ENCODE peak calls at places on chromosomes 7 and 10, in ten cellular contexts. K is activated T-helper 9 cell treated with anti-CD3 and anti-CD28 coated beads, Interleukin-2, amount 50 U/mL, for 16 hours; P is astrocyte of the spinal cord; G is coronary artery; A is fibroblast of lung; R is A673; Y is PC-3; F is left lobe of liver; D is RWPE1; U is GF-D8. O is an unnamed sample.

GRCh38 chr10:1629326-1630036 is 107.8 kb downstream of the ADARB2 start:
- DNase-seq in F (peak; percentile 7), G (no peak), U (no peak), A (no peak), K (no peak), D (no peak), Y (no peak), P (no peak), R (no peak), O (no peak)

GRCh38 chr7:140247564-140247963 is 70.8 kb upstream of the KDM7A start:
- DNase-seq in G (no peak), K (no peak), A (no peak), F (no peak), R (no peak), U (no peak), D (no peak), Y (no peak), P (no peak), O (no peak)

GRCh38 chr10:80567292-80567691 is 29.6 kb downstream of the SH2D4B start:
- DNase-seq in F (no peak), G (no peak), A (no peak), P (no peak), Y (no peak), D (no peak), K (no peak), U (no peak), R (no peak), O (peak; percentile 32)

GRCh38 chr10:80443531-80443974 is 10.6 kb upstream of the TSPAN14 start:
- DNase-seq in P (no peak), G (no peak), A (peak; percentile 60), Y (no peak), R (no peak), U (peak; percentile 27), D (no peak), F (no peak), K (no peak), O (no peak)

GRCh38 chr10:80502621-80503583 is 34.8 kb upstream of the SH2D4B start:
- DNase-seq in R (no peak), U (no peak), D (no peak), A (no peak), K (no peak), G (no peak), P (no peak), F (no peak), Y (no peak), O (no peak)

GRCh38 chr7:26910221-26910620 is 45.8 kb upstream of the SKAP2 start:
- DNase-seq in Y (peak; percentile 78), K (no peak), U (no peak), D (peak; percentile 8), F (no peak), A (peak; percentile 62), R (no peak), G (no peak), P (peak; percentile 46), O (no peak)

GRCh38 chr10:60573342-60573741 is 183.7 kb upstream of the ANK3 start:
- DNase-seq in A (no peak), R (peak; percentile 14), F (no peak), K (peak; percentile 63), P (no peak), G (no peak), U (no peak), Y (no peak), D (no peak), O (no peak)

GRCh38 chr7:44244282-44244681 is 43.5 kb downstream of the YKT6 start:
- DNase-seq in D (no peak), U (no peak), P (no peak), G (no peak), A (no peak), R (peak; percentile 17), F (no peak), Y (peak; percentile 9), K (no peak), O (no peak)

GRCh38 chr10:113687041-113687440 is 7.3 kb downstream of the CASP7 start:
- DNase-seq in K (no peak), F (no peak), U (no peak), G (no peak), D (no peak), A (no peak), Y (no peak), P (no peak), R (no peak), O (no peak)

GRCh38 chr7:108311446-108312168 is 144.6 kb downstream of the NRCAM start:
- DNase-seq in G (no peak), K (no peak), D (peak; percentile 73), F (no peak), A (peak; percentile 41), U (no peak), P (peak; percentile 57), Y (no peak), R (peak; percentile 85), O (no peak)

GRCh38 chr10:96740579-96741281 is 20.4 kb upstream of the PIK3AP1 start:
- DNase-seq in D (no peak), A (no peak), K (no peak), U (peak; percentile 93), F (peak; percentile 56), G (no peak), P (no peak), R (peak; percentile 55), Y (no peak), O (no peak)

GRCh38 chr10:30182191-30183075 is 123.0 kb upstream of the JCAD start:
- DNase-seq in K (no peak), R (no peak), U (no peak), D (peak; percentile 89), P (peak; percentile 88), Y (peak; percentile 88), F (no peak), A (peak; percentile 91), G (no peak), O (no peak)

GRCh38 chr10:65570143-65571010 is 1355.5 kb upstream of the LRRTM3 start:
- DNase-seq in F (peak; percentile 66), R (peak; percentile 74), D (peak; percentile 20), K (no peak), P (peak; percentile 47), Y (peak; percentile 89), G (no peak), U (peak; percentile 52), A (peak; percentile 44), O (peak; percentile 71)

GRCh38 chr10:90930070-90930837 is 9.4 kb upstream of the ANKRD1 start:
- DNase-seq in Y (peak; percentile 84), P (peak; percentile 92), U (no peak), A (peak; percentile 81), D (no peak), K (no peak), R (peak; percentile 71), F (no peak), G (no peak), O (no peak)

GRCh38 chr7:105890290-105890997 is 14.0 kb upstream of the ATXN7L1 start:
- DNase-seq in G (no peak), D (peak; percentile 32), U (no peak), Y (no peak), F (no peak), A (peak; percentile 19), K (no peak), P (peak; percentile 62), R (no peak), O (no peak)

GRCh38 chr7:92404170-92404614 is 43.1 kb upstream of the GATAD1 start:
- DNase-seq in G (no peak), R (no peak), P (no peak), Y (no peak), F (no peak), U (peak; percentile 39), D (no peak), A (no peak), K (no peak), O (no peak)

GRCh38 chr10:3624367-3624766 is 160.6 kb downstream of the KLF6 start:
- DNase-seq in K (no peak), A (peak; percentile 88), G (peak; percentile 79), U (no peak), Y (peak; percentile 6), R (no peak), P (peak; percentile 60), F (no peak), D (no peak), O (no peak)

GRCh38 chr7:75953918-75954317 is 39.0 kb downstream of the POR start:
- DNase-seq in K (no peak), F (no peak), Y (no peak), U (no peak), G (no peak), A (no peak), P (no peak), R (no peak), D (no peak), O (no peak)

GRCh38 chr7:153170287-153170686 is 410.7 kb downstream of the ACTR3B start:
- DNase-seq in Y (no peak), K (no peak), G (no peak), F (no peak), A (no peak), U (no peak), R (no peak), P (no peak), D (no peak), O (no peak)

GRCh38 chr7:92830532-92831110 is 5.8 kb downstream of the CDK6 start:
- DNase-seq in P (no peak), A (peak; percentile 27), G (no peak), F (no peak), U (no peak), R (no peak), K (no peak), Y (no peak), D (no peak), O (no peak)

GRCh38 chr10:50388181-50388580 is 136.9 kb upstream of the ASAH2 start:
- DNase-seq in P (no peak), F (no peak), A (no peak), R (no peak), G (no peak), U (no peak), K (no peak), D (no peak), Y (no peak), O (no peak)

GRCh38 chr7:70271617-70272081 is 673.4 kb downstream of the AUTS2 start:
- DNase-seq in D (peak; percentile 30), P (no peak), A (peak; percentile 26), G (no peak), Y (no peak), F (no peak), R (no peak), U (no peak), K (no peak), O (no peak)

GRCh38 chr10:22518167-22518724 is 172.9 kb downstream of the SPAG6 start:
- DNase-seq in F (no peak), Y (no peak), U (no peak), R (no peak), A (peak; percentile 10), K (no peak), P (no peak), D (no peak), G (no peak), O (no peak)

GRCh38 chr10:100847440-100847839 is 65.3 kb upstream of the SLF2 start:
- DNase-seq in P (no peak), Y (peak; percentile 16), R (no peak), D (peak; percentile 45), U (no peak), F (no peak), A (no peak), G (no peak), K (peak; percentile 41), O (no peak)

GRCh38 chr10:60767424-60767823 is 10.9 kb upstream of the CDK1 start:
- DNase-seq in Y (no peak), U (no peak), A (no peak), R (no peak), K (no peak), P (no peak), G (no peak), F (no peak), D (peak; percentile 26), O (no peak)

O was measured in type B pancreatic cell.